ENCODE peak calls at places on chromosomes 4 and X, in five cellular contexts. L is NT2/D1, I is HCT116, Y is K562, M is HepG2. Z is an unnamed sample.

GRCh38 chr4:184298255-184298654 is 80.6 kb upstream of the ENPP6 start:
- DNase-seq in L (no peak), M (no peak), Y (no peak), I (no peak), Z (peak)

GRCh38 chr4:8355306-8355705 is 85.2 kb downstream of the ACOX3 start:
- DNase-seq in M (no peak), I (no peak), L (no peak), Y (no peak), Z (no peak)

GRCh38 chr4:7719354-7720174 is 220.1 kb downstream of the AFAP1 start:
- DNase-seq in I (no peak), M (peak), L (peak), Y (peak), Z (peak)

GRCh38 chrX:81708506-81708905 is 506.6 kb downstream of the SH3BGRL start:
- DNase-seq in L (no peak), I (no peak), Y (no peak), M (no peak), Z (no peak)

GRCh38 chr4:24070117-24070516 is 180.3 kb upstream of the PPARGC1A start:
- DNase-seq in L (no peak), I (no peak), M (peak), Y (no peak), Z (no peak)

GRCh38 chr4:53234669-53235068 is 131.2 kb downstream of the SCFD2 start:
- DNase-seq in L (no peak), Y (no peak), I (no peak), M (no peak), Z (no peak)

GRCh38 chr4:7156273-7157139 is 35.8 kb upstream of the SORCS2 start:
- DNase-seq in Y (peak), L (no peak), I (no peak), M (no peak), Z (peak)

GRCh38 chr4:81743731-81744465 is 272.2 kb upstream of the RASGEF1B start:
- DNase-seq in Y (no peak), L (no peak), M (no peak), I (no peak), Z (no peak)

GRCh38 chr4:119835511-119835910 is 206.9 kb upstream of the PDE5A start:
- DNase-seq in M (no peak), L (no peak), I (no peak), Y (no peak), Z (no peak)

GRCh38 chr4:52946811-52947210 is 84.7 kb downstream of the RASL11B start:
- DNase-seq in M (no peak), L (no peak), I (no peak), Y (no peak), Z (no peak)

GRCh38 chr4:113293043-113293560 is 243.6 kb downstream of the ANK2 start:
- DNase-seq in M (no peak), L (no peak), I (no peak), Y (no peak), Z (no peak)

GRCh38 chr4:99510721-99511120 is at the start of gene C4orf17:
- DNase-seq in I (no peak), M (no peak), Y (no peak), L (no peak), Z (no peak)

GRCh38 chrX:101407748-101408529 is at the start of the genes GLA and HNRNPH2:
- DNase-seq in I (peak), M (peak), L (peak), Y (peak), Z (peak)

GRCh38 chr4:72312032-72312650 is 256.9 kb downstream of the ADAMTS3 start:
- DNase-seq in I (no peak), M (peak), L (peak), Y (no peak), Z (no peak)

GRCh38 chr4:73011629-73011985 is 57.9 kb downstream of the COX18 start:
- DNase-seq in I (no peak), Y (no peak), M (no peak), L (no peak), Z (no peak)

GRCh38 chr4:6201580-6202091 is 1.3 kb upstream of the JAKMIP1 start:
- DNase-seq in M (no peak), I (no peak), Y (no peak), L (no peak), Z (no peak)

GRCh38 chrX:13855689-13856425 is 39.0 kb upstream of the GPM6B start:
- DNase-seq in I (no peak), M (no peak), Y (no peak), L (no peak), Z (no peak)

GRCh38 chr4:140343303-140343702 is 30.1 kb upstream of the SCOC start:
- DNase-seq in M (no peak), L (no peak), I (peak), Y (no peak), Z (no peak)

GRCh38 chr4:163810757-163811156 is 316.3 kb downstream of the TMA16 start:
- DNase-seq in M (no peak), L (no peak), Y (no peak), I (no peak), Z (no peak)

GRCh38 chr4:16129336-16129735 is 45.5 kb upstream of the PROM1 start:
- DNase-seq in M (peak), Y (no peak), L (no peak), I (no peak), Z (no peak)

GRCh38 chr4:147157860-147158701 is 212.4 kb upstream of the TTC29 start:
- DNase-seq in M (peak), I (no peak), L (no peak), Y (no peak), Z (no peak)

GRCh38 chr4:185566972-185567749 is 31.9 kb upstream of the PDLIM3 start:
- DNase-seq in L (no peak), M (peak), I (no peak), Y (no peak), Z (no peak)

GRCh38 chrX:72030431-72030830 is 101.3 kb downstream of the RTL5 start:
- DNase-seq in L (no peak), I (no peak), Y (no peak), M (peak), Z (no peak)

GRCh38 chr4:98685225-98686045 is 27.0 kb upstream of the TSPAN5 start:
- DNase-seq in M (no peak), L (no peak), I (no peak), Y (no peak), Z (no peak)

GRCh38 chr4:173934933-173935620 is 348.4 kb downstream of the FBXO8 start:
- DNase-seq in Y (no peak), M (no peak), L (no peak), I (no peak), Z (no peak)

GRCh38 chr4:74190919-74191397 is 33.0 kb downstream of the MTHFD2L start:
- DNase-seq in L (no peak), M (peak), I (no peak), Y (no peak), Z (no peak)

GRCh38 chrX:64850371-64851082 is 125.7 kb downstream of the ZC4H2 start:
- DNase-seq in L (no peak), I (no peak), Y (no peak), M (no peak), Z (no peak)

GRCh38 chrX:129606918-129607317 is 47.8 kb downstream of the APLN start:
- DNase-seq in M (peak), I (peak), L (no peak), Y (peak), Z (peak)

GRCh38 chr4:8765631-8766590 is 105.7 kb downstream of the HMX1 start:
- DNase-seq in Y (no peak), I (no peak), L (no peak), M (no peak), Z (no peak)

GRCh38 chr4:119233750-119234149 is 21.2 kb downstream of the USP53 start:
- DNase-seq in Y (no peak), L (no peak), I (no peak), M (no peak), Z (no peak)

GRCh38 chrX:47247206-47247998 is 14.6 kb downstream of the USP11 start:
- DNase-seq in Y (no peak), M (no peak), L (no peak), I (no peak), Z (no peak)

GRCh38 chrX:38804481-38805293 is 3.4 kb downstream of the MID1IP1 start:
- DNase-seq in M (no peak), L (no peak), Y (peak), I (no peak), Z (peak)

GRCh38 chr4:76562851-76563803 is 128.1 kb downstream of the SHROOM3 start:
- DNase-seq in L (no peak), Y (no peak), I (no peak), M (peak), Z (no peak)

GRCh38 chrX:132219343-132219768 is at the start of gene RAP2C:
- DNase-seq in M (peak), L (peak), I (peak), Y (peak), Z (peak)

GRCh38 chrX:123424546-123424945 is 240.5 kb downstream of the GRIA3 start:
- DNase-seq in M (no peak), I (no peak), L (no peak), Y (no peak), Z (no peak)

GRCh38 chrX:71814123-71814912 is 51.2 kb downstream of the CXorf49B start:
- DNase-seq in Y (no peak), M (no peak), I (no peak), L (no peak), Z (no peak)

GRCh38 chr4:37620174-37620573 is 66.0 kb downstream of the RELL1 start:
- DNase-seq in I (no peak), Y (no peak), L (no peak), M (no peak), Z (no peak)

GRCh38 chr4:125187621-125188176 is 127.1 kb upstream of the FAT4 start:
- DNase-seq in Y (no peak), I (no peak), M (no peak), L (no peak), Z (no peak)

GRCh38 chr4:118034061-118034785 is at the start of gene NDST3:
- DNase-seq in Y (no peak), L (peak), M (peak), I (peak), Z (no peak)

DNA sequence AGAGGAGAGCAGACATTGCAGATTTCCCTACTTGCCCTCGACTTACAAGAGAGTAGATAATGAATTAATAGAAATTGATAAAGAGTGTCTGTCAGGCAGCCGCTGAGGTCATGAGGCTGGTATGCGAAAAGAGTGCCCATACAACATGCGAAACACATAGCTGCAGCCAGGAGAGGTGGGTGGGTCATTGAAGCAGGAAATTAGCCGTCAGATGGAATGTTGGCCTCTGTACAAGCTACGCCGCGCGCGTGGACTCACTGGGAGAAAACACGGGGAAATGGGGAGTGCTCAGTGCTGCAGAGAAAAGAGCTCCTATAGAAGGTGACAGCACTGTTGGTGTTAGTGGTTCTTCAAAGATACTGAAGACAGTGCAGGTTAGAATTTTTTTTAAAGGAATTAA is 125.1 kb downstream of the RAPGEF2 start:
- DNase-seq in Y (no peak), I (peak), L (no peak), M (peak), Z (no peak)
- H3K9ac ChIP-seq in Y (no peak), I (peak), L (no peak), M (no peak), Z (no peak)

GRCh38 chrX:8748855-8749254 is 16.9 kb upstream of the ANOS1 start:
- DNase-seq in L (no peak), Y (peak), M (no peak), I (no peak), Z (no peak)
- TF ChIP-seq ZNF274 in L (no peak), Y (no peak), M (no peak), I (no peak), Z (no peak)

GRCh38 chrX:42495139-42495538 is 282.8 kb downstream of the PPP1R2C start:
- DNase-seq in I (no peak), Y (no peak), L (no peak), M (no peak), Z (no peak)

GRCh38 chrX:42485621-42486020 is 292.3 kb downstream of the PPP1R2C start:
- DNase-seq in Y (no peak), M (no peak), L (no peak), I (peak), Z (no peak)

GRCh38 chrX:42490111-42490510 is 287.9 kb downstream of the PPP1R2C start:
- DNase-seq in M (no peak), L (no peak), I (no peak), Y (no peak), Z (no peak)

GRCh38 chrX:42496239-42496638 is 281.7 kb downstream of the PPP1R2C start:
- DNase-seq in Y (no peak), M (no peak), I (no peak), L (no peak), Z (no peak)

DNA sequence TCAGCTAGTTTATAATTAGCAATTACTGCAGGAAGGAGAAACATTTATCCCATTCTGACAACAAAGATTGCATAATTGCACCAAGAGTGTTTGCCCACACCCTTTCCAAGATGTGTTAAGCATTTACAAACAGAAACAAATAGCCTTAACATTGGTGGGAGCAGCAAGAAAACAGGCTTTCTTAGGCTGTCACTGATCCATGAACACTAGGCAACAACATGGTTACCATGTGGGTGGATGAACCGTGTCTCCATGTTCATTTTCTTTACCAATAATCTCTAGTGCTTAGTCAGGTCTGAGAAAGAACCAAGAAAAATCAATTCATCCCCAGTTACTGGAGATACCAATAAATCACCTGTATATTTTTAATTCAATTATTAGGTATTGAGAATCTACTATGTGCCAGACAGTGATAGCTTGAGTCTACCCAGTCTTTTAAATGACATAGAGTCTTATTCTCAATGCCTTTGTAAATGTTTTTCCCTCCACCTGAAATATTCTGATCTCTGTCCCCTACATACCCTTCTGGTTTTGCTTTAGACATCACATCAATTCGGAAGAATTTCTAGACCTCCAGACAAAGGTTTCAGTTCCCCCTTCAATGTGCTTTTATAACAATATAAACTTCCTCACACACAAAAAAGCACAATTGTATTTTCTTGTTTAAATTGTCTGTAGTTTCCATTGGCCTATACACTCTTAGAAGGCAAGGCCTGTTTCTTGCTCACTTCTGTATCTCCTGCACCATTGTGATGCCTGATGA is 286.6 kb downstream of the PPP1R2C start:
- DNase-seq in L (no peak), Y (no peak), I (no peak), M (no peak), Z (no peak)
- H3K9ac ChIP-seq in L (no peak), Y (no peak), I (no peak), M (no peak), Z (no peak)

GRCh38 chrX:118839334-118839958 is 15.8 kb downstream of the ZCCHC12 start:
- DNase-seq in M (peak), I (peak), L (peak), Y (peak), Z (peak)
- TF ChIP-seq ZNF274 in M (no peak), I (no peak), L (no peak), Y (no peak), Z (no peak)

Z was measured in H1.